ENCODE peak calls at places on chromosomes 4 and X, in six cellular contexts. W is coronary artery, U is posterior vena cava, T is NCI-H2081, B is dorsolateral prefrontal cortex, H is left cardiac atrium. Y is an unnamed sample.
A peak's percentile ranks its signal among the peaks of the same experiment; 100 is the strongest.

GRCh38 chrX:40471965-40472648 is 108.7 kb upstream of the ATP6AP2 start:
- DNase-seq in W (no peak), U (peak; percentile 46), T (peak; percentile 27), B (no peak), H (no peak), Y (peak; percentile 77)

GRCh38 chrX:15815779-15816452 is 25.6 kb downstream of the ZRSR2 start:
- DNase-seq in W (no peak), B (no peak), T (no peak), U (no peak), H (no peak), Y (peak; percentile 1)

GRCh38 chrX:120380699-120381098 is 18.8 kb downstream of the ATP1B4 start:
- DNase-seq in W (no peak), U (no peak), H (no peak), B (no peak), T (no peak), Y (peak; percentile 64)

GRCh38 chr4:5266991-5267390 is 215.7 kb downstream of the STK32B start:
- DNase-seq in U (no peak), W (no peak), H (no peak), T (no peak), B (no peak), Y (no peak)

GRCh38 chr4:26029512-26030131 is 115.6 kb downstream of the SMIM20 start:
- DNase-seq in B (no peak), U (peak; percentile 82), W (no peak), H (no peak), T (no peak), Y (no peak)

GRCh38 chr4:120692964-120693363 is 229.6 kb downstream of the PRDM5 start:
- DNase-seq in H (no peak), T (no peak), U (no peak), W (no peak), B (no peak), Y (no peak)

GRCh38 chrX:20435913-20436312 is 169.2 kb upstream of the RPS6KA3 start:
- DNase-seq in B (no peak), H (no peak), W (no peak), U (no peak), T (no peak), Y (no peak)

GRCh38 chr4:127425202-127425845 is 207.4 kb upstream of the INTU start:
- DNase-seq in W (no peak), U (no peak), H (no peak), T (no peak), B (no peak), Y (no peak)

GRCh38 chrX:13897571-13897970 is 80.7 kb upstream of the GPM6B start:
- DNase-seq in H (no peak), B (no peak), W (no peak), U (no peak), T (no peak), Y (no peak)

GRCh38 chr4:162959056-162959455 is 207.6 kb downstream of the NAF1 start:
- DNase-seq in B (no peak), U (no peak), W (no peak), T (no peak), H (no peak), Y (peak; percentile 15)

GRCh38 chrX:18895157-18895952 is 88.6 kb downstream of the PHKA2 start:
- DNase-seq in B (no peak), U (no peak), W (peak; percentile 85), H (no peak), T (no peak), Y (no peak)

GRCh38 chr4:52091811-52092210 is 40.7 kb downstream of the SPATA18 start:
- DNase-seq in U (no peak), B (no peak), T (no peak), W (no peak), H (no peak), Y (no peak)

GRCh38 chrX:12951590-12951965 is 23.3 kb upstream of the TMSB4X start:
- DNase-seq in T (no peak), H (no peak), W (no peak), U (no peak), B (no peak), Y (no peak)

GRCh38 chrX:108261541-108262218 is 170.1 kb downstream of the ATG4A start:
- DNase-seq in U (no peak), H (no peak), W (no peak), T (no peak), B (no peak), Y (no peak)

GRCh38 chr4:148776944-148777343 is 334.7 kb upstream of the NR3C2 start:
- DNase-seq in H (no peak), B (no peak), T (no peak), W (no peak), U (no peak), Y (no peak)

GRCh38 chr4:100086766-100087431 is 103.4 kb downstream of the DDIT4L start:
- DNase-seq in T (no peak), H (no peak), U (no peak), W (no peak), B (no peak), Y (no peak)

GRCh38 chr4:151540728-151541437 is 131.9 kb downstream of the FHIP1A start:
- DNase-seq in H (no peak), B (no peak), T (peak; percentile 1), W (no peak), U (no peak), Y (peak; percentile 43)